ENCODE peak calls at places on chromosomes 11 and 22, in seven cellular contexts. One of them, this sample, is unnamed.

GRCh38 chr11:43686207-43686606 is 5.7 kb downstream of the HSD17B12 start:
- DNase-seq in dermis blood vessel endothelial cell: peak; percentile 81
- DNase-seq in NCI-H1105 treated with DMSO at 0.1 percent for 48 hours: no peak
- DNase-seq in ELR: no peak
- DNase-seq in sciatic nerve: no peak
- DNase-seq in ovary: no peak
- DNase-seq in epithelial cell of prostate: no peak
- DNase-seq in this sample: no peak

GRCh38 chr11:108743851-108744250 is 79.0 kb downstream of the DDX10 start:
- DNase-seq in dermis blood vessel endothelial cell: no peak
- DNase-seq in NCI-H1105 treated with DMSO at 0.1 percent for 48 hours: no peak
- DNase-seq in ELR: peak; percentile 6
- DNase-seq in sciatic nerve: no peak
- DNase-seq in ovary: no peak
- DNase-seq in epithelial cell of prostate: no peak
- DNase-seq in this sample: no peak

GRCh38 chr11:76794371-76795284 is 11.5 kb downstream of the TSKU start:
- DNase-seq in dermis blood vessel endothelial cell: no peak
- DNase-seq in NCI-H1105 treated with DMSO at 0.1 percent for 48 hours: no peak
- DNase-seq in ELR: no peak
- DNase-seq in sciatic nerve: no peak
- DNase-seq in ovary: no peak
- DNase-seq in epithelial cell of prostate: no peak
- DNase-seq in this sample: no peak

GRCh38 chr11:95544095-95544795 is 245.3 kb downstream of the FAM76B start:
- DNase-seq in dermis blood vessel endothelial cell: no peak
- DNase-seq in NCI-H1105 treated with DMSO at 0.1 percent for 48 hours: no peak
- DNase-seq in ELR: peak; percentile 58
- DNase-seq in sciatic nerve: no peak
- DNase-seq in ovary: no peak
- DNase-seq in epithelial cell of prostate: peak; percentile 40
- DNase-seq in this sample: no peak

GRCh38 chr11:45671246-45672171 is 6.1 kb upstream of the CHST1 start:
- DNase-seq in dermis blood vessel endothelial cell: no peak
- DNase-seq in NCI-H1105 treated with DMSO at 0.1 percent for 48 hours: no peak
- DNase-seq in ELR: no peak
- DNase-seq in sciatic nerve: no peak
- DNase-seq in ovary: no peak
- DNase-seq in epithelial cell of prostate: no peak
- DNase-seq in this sample: no peak

GRCh38 chr11:33690290-33691050 is 10.2 kb downstream of the C11orf91 start:
- DNase-seq in dermis blood vessel endothelial cell: peak; percentile 98
- DNase-seq in NCI-H1105 treated with DMSO at 0.1 percent for 48 hours: no peak
- DNase-seq in ELR: peak; percentile 99
- DNase-seq in sciatic nerve: peak; percentile 82
- DNase-seq in ovary: peak; percentile 41
- DNase-seq in epithelial cell of prostate: peak; percentile 100
- DNase-seq in this sample: no peak

GRCh38 chr11:86999859-87000753 is 37.6 kb upstream of the TMEM135 start:
- DNase-seq in dermis blood vessel endothelial cell: no peak
- DNase-seq in NCI-H1105 treated with DMSO at 0.1 percent for 48 hours: no peak
- DNase-seq in ELR: no peak
- DNase-seq in sciatic nerve: no peak
- DNase-seq in ovary: no peak
- DNase-seq in epithelial cell of prostate: no peak
- DNase-seq in this sample: peak; percentile 98

GRCh38 chr11:119691701-119692546 is 37.1 kb downstream of the NECTIN1 start:
- DNase-seq in dermis blood vessel endothelial cell: no peak
- DNase-seq in NCI-H1105 treated with DMSO at 0.1 percent for 48 hours: peak; percentile 96
- DNase-seq in ELR: no peak
- DNase-seq in sciatic nerve: no peak
- DNase-seq in ovary: no peak
- DNase-seq in epithelial cell of prostate: peak; percentile 99
- DNase-seq in this sample: no peak

GRCh38 chr11:47533690-47534135 is 19.2 kb downstream of the CELF1 start:
- DNase-seq in dermis blood vessel endothelial cell: no peak
- DNase-seq in NCI-H1105 treated with DMSO at 0.1 percent for 48 hours: no peak
- DNase-seq in ELR: peak; percentile 46
- DNase-seq in sciatic nerve: no peak
- DNase-seq in ovary: no peak
- DNase-seq in epithelial cell of prostate: no peak
- DNase-seq in this sample: no peak

GRCh38 chr11:47917643-47918369 is 62.6 kb upstream of the PTPRJ start:
- DNase-seq in dermis blood vessel endothelial cell: peak; percentile 42
- DNase-seq in NCI-H1105 treated with DMSO at 0.1 percent for 48 hours: peak; percentile 92
- DNase-seq in ELR: peak; percentile 65
- DNase-seq in sciatic nerve: peak; percentile 72
- DNase-seq in ovary: peak; percentile 87
- DNase-seq in epithelial cell of prostate: peak; percentile 56
- DNase-seq in this sample: peak; percentile 62

GRCh38 chr11:120073196-120073595 is 64.7 kb downstream of the TRIM29 start:
- DNase-seq in dermis blood vessel endothelial cell: no peak
- DNase-seq in NCI-H1105 treated with DMSO at 0.1 percent for 48 hours: no peak
- DNase-seq in ELR: no peak
- DNase-seq in sciatic nerve: no peak
- DNase-seq in ovary: no peak
- DNase-seq in epithelial cell of prostate: no peak
- DNase-seq in this sample: peak; percentile 23

GRCh38 chr22:48083502-48083901 is 1321.1 kb downstream of the TBC1D22A start:
- DNase-seq in dermis blood vessel endothelial cell: no peak
- DNase-seq in NCI-H1105 treated with DMSO at 0.1 percent for 48 hours: no peak
- DNase-seq in ELR: no peak
- DNase-seq in sciatic nerve: no peak
- DNase-seq in ovary: no peak
- DNase-seq in epithelial cell of prostate: no peak
- DNase-seq in this sample: no peak

GRCh38 chr11:103892603-103893002 is 143.8 kb upstream of the DDI1 start:
- DNase-seq in dermis blood vessel endothelial cell: peak; percentile 25
- DNase-seq in NCI-H1105 treated with DMSO at 0.1 percent for 48 hours: no peak
- DNase-seq in ELR: peak; percentile 86
- DNase-seq in sciatic nerve: no peak
- DNase-seq in ovary: no peak
- DNase-seq in epithelial cell of prostate: no peak
- DNase-seq in this sample: no peak

GRCh38 chr22:49975543-49976389 is 15.2 kb downstream of the PIM3 start:
- DNase-seq in dermis blood vessel endothelial cell: no peak
- DNase-seq in NCI-H1105 treated with DMSO at 0.1 percent for 48 hours: no peak
- DNase-seq in ELR: peak; percentile 28
- DNase-seq in sciatic nerve: peak; percentile 54
- DNase-seq in ovary: peak; percentile 31
- DNase-seq in epithelial cell of prostate: no peak
- DNase-seq in this sample: peak; percentile 42

GRCh38 chr22:39967103-39967829 is 7.1 kb downstream of the TMA7B start:
- DNase-seq in dermis blood vessel endothelial cell: peak; percentile 66
- DNase-seq in NCI-H1105 treated with DMSO at 0.1 percent for 48 hours: no peak
- DNase-seq in ELR: peak; percentile 39
- DNase-seq in sciatic nerve: no peak
- DNase-seq in ovary: no peak
- DNase-seq in epithelial cell of prostate: no peak
- DNase-seq in this sample: no peak

GRCh38 chr11:117538256-117538655 is 210.6 kb downstream of the CEP164 start:
- DNase-seq in dermis blood vessel endothelial cell: no peak
- DNase-seq in NCI-H1105 treated with DMSO at 0.1 percent for 48 hours: no peak
- DNase-seq in ELR: no peak
- DNase-seq in sciatic nerve: no peak
- DNase-seq in ovary: no peak
- DNase-seq in epithelial cell of prostate: no peak
- DNase-seq in this sample: no peak

GRCh38 chr11:1823376-1824220 is 11.2 kb upstream of the SYT8 start:
- DNase-seq in dermis blood vessel endothelial cell: no peak
- DNase-seq in NCI-H1105 treated with DMSO at 0.1 percent for 48 hours: no peak
- DNase-seq in ELR: no peak
- DNase-seq in sciatic nerve: no peak
- DNase-seq in ovary: no peak
- DNase-seq in epithelial cell of prostate: no peak
- DNase-seq in this sample: peak; percentile 31